ENCODE peak calls at places on chromosomes 4 and X, in four cellular contexts. N is transverse colon, I is ovary, W is Peyer's patch. L is an unnamed sample. For H3K27me3, the result is how much of the 10 kb centered on the place peaks cover.

GRCh38 chr4:180330521-180330920 is 1912.7 kb upstream of the TENM3 start:
- DNase-seq in W (no peak), N (no peak), I (no peak), L (no peak)

GRCh38 chr4:97656034-97656720 is 487.1 kb downstream of the STPG2 start:
- DNase-seq in N (no peak), W (no peak), I (no peak), L (no peak)

GRCh38 chrX:74426615-74427014 is 5.3 kb downstream of the SLC16A2 start:
- DNase-seq in W (no peak), I (no peak), N (no peak), L (no peak)

GRCh38 chrX:37926700-37927099 is 79.3 kb upstream of the DYNLT3 start:
- DNase-seq in N (no peak), I (no peak), W (no peak), L (no peak)

GRCh38 chr4:23680616-23681518 is 209.0 kb downstream of the PPARGC1A start:
- DNase-seq in W (no peak), N (no peak), I (no peak), L (no peak)

GRCh38 chr4:147029296-147029695 is 83.6 kb upstream of the TTC29 start:
- DNase-seq in W (no peak), N (no peak), I (no peak), L (no peak)

GRCh38 chr4:186149872-186150271 is 41.5 kb upstream of the CYP4V2 start:
- DNase-seq in I (peak), W (peak), N (peak), L (no peak)

GRCh38 chrX:48696301-48697181 is at the start of gene SUV39H1:
- DNase-seq in N (peak), W (peak), I (peak), L (peak)

GRCh38 chr4:3436798-3437581 is 4.8 kb upstream of the HGFAC start:
- DNase-seq in I (no peak), N (peak), W (peak), L (no peak)

GRCh38 chr4:80006935-80007744 is 65.9 kb downstream of the ANTXR2 start:
- DNase-seq in W (no peak), I (no peak), N (no peak), L (no peak)

GRCh38 chrX:130171446-130172126 is at the start of gene RAB33A:
- DNase-seq in I (peak), W (no peak), N (peak), L (no peak)

GRCh38 chr4:76654796-76655195 is 219.8 kb downstream of the SHROOM3 start:
- DNase-seq in I (no peak), N (no peak), W (no peak), L (no peak)

GRCh38 chr4:179836179-179837075 is 2394.2 kb upstream of the AGA start:
- DNase-seq in N (no peak), I (no peak), W (no peak), L (no peak)

GRCh38 chr4:182808673-182809416 is 108.3 kb downstream of the DCTD start:
- DNase-seq in N (no peak), I (no peak), W (no peak), L (no peak)

GRCh38 chr4:134465417-134465816 is 263.8 kb upstream of the PABPC4L start:
- DNase-seq in N (no peak), W (no peak), I (no peak), L (no peak)

GRCh38 chr4:72577211-72577610 is 8.2 kb upstream of the ADAMTS3 start:
- DNase-seq in N (no peak), W (no peak), I (no peak), L (no peak)

GRCh38 chr4:140222175-140222574 is 68.2 kb upstream of the MAML3 start:
- DNase-seq in N (no peak), I (no peak), W (no peak), L (no peak)

GRCh38 chr4:72418458-72418857 is 150.6 kb downstream of the ADAMTS3 start:
- DNase-seq in N (no peak), I (peak), W (no peak), L (peak)

GRCh38 chr4:88035292-88035691 is 27.9 kb downstream of the PKD2 start:
- DNase-seq in W (no peak), N (no peak), I (no peak), L (no peak)

GRCh38 chr4:41361831-41362646 is 105.3 kb downstream of the UCHL1 start:
- DNase-seq in N (no peak), W (no peak), I (no peak), L (no peak)
- H3K27me3 ChIP-seq in N (under half), W (under half), I (under half), L (under half)

DNA sequence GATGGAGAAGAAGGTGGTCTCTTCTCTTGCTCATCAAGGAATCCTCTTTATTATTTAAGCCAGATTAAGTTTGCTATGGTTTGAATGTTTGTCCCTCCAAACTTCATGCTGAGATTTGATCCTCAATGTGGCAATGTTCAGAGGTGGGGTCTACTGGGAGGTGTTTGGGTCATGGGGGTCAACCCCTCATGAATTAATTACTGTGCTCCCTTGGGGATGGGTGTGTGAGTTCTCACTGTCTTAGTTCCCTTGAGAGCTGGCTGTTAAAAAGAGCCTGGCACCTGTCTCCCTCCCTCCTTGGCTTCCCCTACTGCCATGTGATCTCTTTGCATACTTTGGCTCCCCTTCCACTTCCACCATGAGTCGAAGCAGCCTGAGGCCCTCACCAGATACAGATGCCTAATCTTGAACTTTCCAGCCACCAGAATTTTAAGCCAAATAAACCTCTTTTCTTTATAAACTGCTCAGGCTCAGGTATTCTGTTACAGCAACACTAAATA is 36.0 kb upstream of the CD38 start:
- DNase-seq in I (no peak), W (no peak), N (no peak), L (no peak)
- TF ChIP-seq POLR2A in I (no peak), W (no peak), N (no peak), L (no peak)

GRCh38 chr4:37517326-37517725 is 168.8 kb downstream of the RELL1 start:
- DNase-seq in W (no peak), N (no peak), I (no peak), L (no peak)

GRCh38 chr4:37510626-37511025 is 175.6 kb downstream of the RELL1 start:
- DNase-seq in N (no peak), W (no peak), I (no peak), L (no peak)

DNA sequence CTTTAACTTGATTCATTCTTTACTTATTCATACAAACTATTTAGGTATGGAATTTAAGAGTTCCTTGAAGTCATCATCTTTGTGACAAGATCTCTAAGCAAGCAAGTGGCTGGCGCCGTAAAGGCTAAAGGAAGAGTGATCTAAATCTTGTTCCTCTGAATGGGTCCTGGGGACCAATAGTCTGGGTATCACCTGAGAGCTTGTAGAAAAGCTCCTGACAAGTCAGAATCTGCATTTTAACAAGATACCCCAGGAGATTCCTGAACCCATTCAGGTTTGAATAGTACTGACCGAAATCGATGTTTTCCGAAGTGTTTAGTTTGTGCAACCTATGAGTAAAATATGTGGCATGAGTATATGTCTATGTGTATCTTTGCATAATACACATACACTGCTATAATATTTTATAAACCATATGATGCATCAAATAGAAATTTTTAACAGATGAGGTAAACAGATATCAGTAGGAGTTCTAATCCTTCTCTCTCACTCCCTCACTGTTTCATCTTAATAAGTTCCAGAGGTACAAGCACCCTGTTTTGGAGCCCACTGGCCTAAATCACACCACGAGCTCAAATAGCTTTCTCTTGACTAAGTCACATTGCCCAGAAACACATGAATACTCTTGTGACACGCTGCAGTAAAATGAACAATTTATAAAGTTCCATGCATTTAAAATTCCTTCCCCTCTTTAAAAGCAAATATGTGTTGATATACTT is 170.0 kb downstream of the RELL1 start:
- DNase-seq in N (no peak), W (no peak), I (no peak), L (no peak)
- H3K27ac ChIP-seq in N (no peak), W (no peak), I (no peak), L (no peak)

DNA sequence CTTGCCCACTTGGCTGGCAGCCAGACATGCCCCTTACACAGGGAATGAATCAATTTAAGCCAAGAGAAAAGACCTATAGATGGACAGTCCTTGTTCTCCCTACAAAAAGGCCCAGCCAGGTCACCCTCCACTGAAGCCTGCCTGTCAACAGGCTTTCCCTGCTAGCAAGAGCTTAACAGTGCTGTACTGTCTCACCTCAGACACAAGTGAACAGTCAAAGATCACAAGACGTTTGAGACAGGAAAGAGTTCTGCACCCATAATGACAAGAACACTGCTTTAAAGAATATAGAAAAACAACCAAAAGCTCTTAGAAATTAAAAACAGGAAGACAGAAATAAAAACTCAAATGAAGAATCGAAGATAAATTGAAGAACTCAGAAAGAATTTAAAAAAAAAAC is 4.6 kb downstream of the RNF175 start:
- DNase-seq in I (no peak), N (no peak), W (no peak), L (no peak)
- H3K27me3 ChIP-seq in I (under half), N (under half), W (under half), L (under half)

L was measured in right lobe of liver.